ENCODE peak calls at places on chromosomes 11 and 22, in eight cellular contexts. One of them, this sample, is unnamed.

GRCh38 chr22:37563153-37564081 is 3.1 kb downstream of the CDC42EP1 start:
- DNase-seq in fibroblast of villous mesenchyme: peak
- DNase-seq in aorta: peak
- DNase-seq in GM06990: no peak
- DNase-seq in lower lobe of right lung: peak
- DNase-seq in choroid plexus epithelial cell: peak
- DNase-seq in lower leg skin: peak
- DNase-seq in SK-N-SH: no peak
- DNase-seq in this sample: peak

GRCh38 chr11:130904380-130904779 is 11.9 kb downstream of the SNX19 start:
- DNase-seq in fibroblast of villous mesenchyme: peak
- DNase-seq in aorta: no peak
- DNase-seq in GM06990: no peak
- DNase-seq in lower lobe of right lung: no peak
- DNase-seq in choroid plexus epithelial cell: peak
- DNase-seq in lower leg skin: no peak
- DNase-seq in SK-N-SH: peak
- DNase-seq in this sample: peak

GRCh38 chr11:63019506-63019905 is 3.9 kb upstream of the SLC22A8 start:
- DNase-seq in fibroblast of villous mesenchyme: no peak
- DNase-seq in aorta: no peak
- DNase-seq in GM06990: no peak
- DNase-seq in lower lobe of right lung: no peak
- DNase-seq in choroid plexus epithelial cell: no peak
- DNase-seq in lower leg skin: no peak
- DNase-seq in SK-N-SH: no peak
- DNase-seq in this sample: no peak

GRCh38 chr22:50583294-50583865 is 731 bp upstream of the CHKB start:
- DNase-seq in fibroblast of villous mesenchyme: no peak
- DNase-seq in aorta: no peak
- DNase-seq in GM06990: no peak
- DNase-seq in lower lobe of right lung: peak
- DNase-seq in choroid plexus epithelial cell: no peak
- DNase-seq in lower leg skin: no peak
- DNase-seq in SK-N-SH: no peak
- DNase-seq in this sample: no peak

GRCh38 chr11:17157773-17158172 is 50.0 kb downstream of the PIK3C2A start:
- DNase-seq in fibroblast of villous mesenchyme: no peak
- DNase-seq in aorta: no peak
- DNase-seq in GM06990: no peak
- DNase-seq in lower lobe of right lung: no peak
- DNase-seq in choroid plexus epithelial cell: no peak
- DNase-seq in lower leg skin: no peak
- DNase-seq in SK-N-SH: no peak
- DNase-seq in this sample: no peak

GRCh38 chr22:21457023-21457787 is 10.0 kb upstream of the TMEM191C start:
- DNase-seq in fibroblast of villous mesenchyme: peak
- DNase-seq in aorta: peak
- DNase-seq in GM06990: no peak
- DNase-seq in lower lobe of right lung: peak
- DNase-seq in choroid plexus epithelial cell: peak
- DNase-seq in lower leg skin: peak
- DNase-seq in SK-N-SH: no peak
- DNase-seq in this sample: peak

GRCh38 chr11:47980093-47980906 is at the start of gene PTPRJ:
- DNase-seq in fibroblast of villous mesenchyme: peak
- DNase-seq in aorta: peak
- DNase-seq in GM06990: peak
- DNase-seq in lower lobe of right lung: peak
- DNase-seq in choroid plexus epithelial cell: peak
- DNase-seq in lower leg skin: no peak
- DNase-seq in SK-N-SH: peak
- DNase-seq in this sample: peak

GRCh38 chr11:134802116-134802515 is 390.1 kb upstream of the B3GAT1 start:
- DNase-seq in fibroblast of villous mesenchyme: no peak
- DNase-seq in aorta: no peak
- DNase-seq in GM06990: no peak
- DNase-seq in lower lobe of right lung: no peak
- DNase-seq in choroid plexus epithelial cell: no peak
- DNase-seq in lower leg skin: no peak
- DNase-seq in SK-N-SH: peak
- DNase-seq in this sample: no peak

GRCh38 chr11:17415523-17416104 is 27.2 kb upstream of the KCNJ11 start:
- DNase-seq in fibroblast of villous mesenchyme: no peak
- DNase-seq in aorta: no peak
- DNase-seq in GM06990: no peak
- DNase-seq in lower lobe of right lung: peak
- DNase-seq in choroid plexus epithelial cell: no peak
- DNase-seq in lower leg skin: no peak
- DNase-seq in SK-N-SH: no peak
- DNase-seq in this sample: no peak

GRCh38 chr22:45358127-45358526 is 48.4 kb downstream of the FAM118A start:
- DNase-seq in fibroblast of villous mesenchyme: no peak
- DNase-seq in aorta: no peak
- DNase-seq in GM06990: no peak
- DNase-seq in lower lobe of right lung: no peak
- DNase-seq in choroid plexus epithelial cell: peak
- DNase-seq in lower leg skin: no peak
- DNase-seq in SK-N-SH: no peak
- DNase-seq in this sample: no peak

GRCh38 chr11:114171257-114172054 is 111.9 kb downstream of the ZBTB16 start:
- DNase-seq in fibroblast of villous mesenchyme: no peak
- DNase-seq in aorta: peak
- DNase-seq in GM06990: no peak
- DNase-seq in lower lobe of right lung: peak
- DNase-seq in choroid plexus epithelial cell: peak
- DNase-seq in lower leg skin: peak
- DNase-seq in SK-N-SH: no peak
- DNase-seq in this sample: no peak

DNA sequence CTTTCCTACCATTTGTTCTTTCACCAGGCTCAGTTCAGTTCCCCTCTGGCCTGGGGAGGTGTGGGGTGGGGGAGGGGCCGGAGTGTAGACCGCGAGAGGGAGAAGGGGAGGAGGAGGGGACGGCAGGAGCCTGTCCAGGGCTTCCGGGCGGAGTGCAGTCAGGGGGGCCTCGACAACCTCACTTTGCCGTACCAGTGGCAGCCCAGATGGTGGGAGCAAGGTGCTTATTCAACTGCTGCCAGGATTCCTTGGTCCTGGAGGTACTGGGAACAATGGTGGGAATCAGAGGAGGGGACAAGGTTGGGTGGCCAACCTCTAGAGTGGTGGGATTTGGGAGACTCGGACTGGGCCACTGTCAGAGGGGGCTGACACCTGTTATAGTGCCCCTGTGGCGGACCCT is 1.2 kb downstream of the BACE1 start:
- DNase-seq in fibroblast of villous mesenchyme: no peak
- DNase-seq in aorta: no peak
- DNase-seq in GM06990: no peak
- DNase-seq in lower lobe of right lung: no peak
- DNase-seq in choroid plexus epithelial cell: no peak
- DNase-seq in lower leg skin: no peak
- DNase-seq in SK-N-SH: peak
- DNase-seq in this sample: no peak
- H3K4me3 ChIP-seq in fibroblast of villous mesenchyme: peak
- H3K4me3 ChIP-seq in aorta: peak
- H3K4me3 ChIP-seq in GM06990: no peak
- H3K4me3 ChIP-seq in lower lobe of right lung: peak
- H3K4me3 ChIP-seq in choroid plexus epithelial cell: peak
- H3K4me3 ChIP-seq in lower leg skin: no peak
- H3K4me3 ChIP-seq in SK-N-SH: peak
- H3K4me3 ChIP-seq in this sample: peak

DNA sequence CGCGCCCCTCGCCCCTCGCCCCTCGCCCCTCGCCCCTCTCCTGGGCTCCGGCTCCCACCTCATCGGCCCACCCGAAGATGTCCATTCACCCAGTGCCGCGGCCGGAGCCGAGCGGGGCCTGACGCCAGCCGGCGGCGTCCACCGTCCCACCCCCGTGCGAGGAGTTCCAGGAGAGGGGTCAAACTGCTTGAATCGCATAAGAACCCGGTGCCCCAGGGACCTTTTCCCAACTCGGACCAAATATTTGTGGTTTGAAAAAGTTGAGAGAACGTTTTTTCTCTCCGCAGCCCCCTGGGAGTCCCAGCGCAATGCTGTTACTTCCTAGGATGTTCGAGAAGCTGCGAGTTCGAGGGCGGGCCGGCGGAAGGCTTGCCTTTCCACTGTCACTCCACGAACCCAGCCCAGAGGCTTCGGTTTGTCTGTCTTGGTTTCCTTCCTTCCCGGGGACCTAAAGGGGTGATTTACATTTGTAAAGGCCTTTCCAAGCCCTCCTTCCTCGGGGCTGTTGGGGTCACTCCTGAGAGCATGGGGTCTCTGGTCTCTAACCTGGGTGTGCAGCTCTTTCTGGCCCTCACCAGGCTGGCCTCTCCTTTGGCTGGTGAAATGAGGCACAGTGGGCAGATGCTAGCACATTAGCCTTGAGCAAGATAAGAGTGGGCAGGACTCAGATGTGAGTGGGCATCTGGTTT is 38.0 kb downstream of the ETS1 start:
- DNase-seq in fibroblast of villous mesenchyme: peak
- DNase-seq in aorta: peak
- DNase-seq in GM06990: no peak
- DNase-seq in lower lobe of right lung: no peak
- DNase-seq in choroid plexus epithelial cell: peak
- DNase-seq in lower leg skin: no peak
- DNase-seq in SK-N-SH: no peak
- DNase-seq in this sample: no peak
- H3K4me3 ChIP-seq in fibroblast of villous mesenchyme: peak
- H3K4me3 ChIP-seq in aorta: peak
- H3K4me3 ChIP-seq in GM06990: peak
- H3K4me3 ChIP-seq in lower lobe of right lung: peak
- H3K4me3 ChIP-seq in choroid plexus epithelial cell: peak
- H3K4me3 ChIP-seq in lower leg skin: no peak
- H3K4me3 ChIP-seq in SK-N-SH: no peak
- H3K4me3 ChIP-seq in this sample: no peak

GRCh38 chr11:1388763-1389102 is 1.0 kb upstream of the BRSK2 start:
- DNase-seq in fibroblast of villous mesenchyme: no peak
- DNase-seq in aorta: no peak
- DNase-seq in GM06990: no peak
- DNase-seq in lower lobe of right lung: no peak
- DNase-seq in choroid plexus epithelial cell: no peak
- DNase-seq in lower leg skin: no peak
- DNase-seq in SK-N-SH: no peak
- DNase-seq in this sample: peak
- H3K4me3 ChIP-seq in fibroblast of villous mesenchyme: peak
- H3K4me3 ChIP-seq in aorta: no peak
- H3K4me3 ChIP-seq in GM06990: no peak
- H3K4me3 ChIP-seq in lower lobe of right lung: peak
- H3K4me3 ChIP-seq in choroid plexus epithelial cell: peak
- H3K4me3 ChIP-seq in lower leg skin: no peak
- H3K4me3 ChIP-seq in SK-N-SH: peak
- H3K4me3 ChIP-seq in this sample: no peak

GRCh38 chr11:123822591-123822990 is 16.4 kb upstream of the OR6M1 start:
- DNase-seq in fibroblast of villous mesenchyme: no peak
- DNase-seq in aorta: no peak
- DNase-seq in GM06990: no peak
- DNase-seq in lower lobe of right lung: no peak
- DNase-seq in choroid plexus epithelial cell: no peak
- DNase-seq in lower leg skin: no peak
- DNase-seq in SK-N-SH: no peak
- DNase-seq in this sample: peak

GRCh38 chr11:123822022-123822421 is 15.9 kb upstream of the OR6M1 start:
- DNase-seq in fibroblast of villous mesenchyme: no peak
- DNase-seq in aorta: no peak
- DNase-seq in GM06990: no peak
- DNase-seq in lower lobe of right lung: no peak
- DNase-seq in choroid plexus epithelial cell: no peak
- DNase-seq in lower leg skin: no peak
- DNase-seq in SK-N-SH: no peak
- DNase-seq in this sample: no peak
- H3K4me3 ChIP-seq in fibroblast of villous mesenchyme: no peak
- H3K4me3 ChIP-seq in aorta: no peak
- H3K4me3 ChIP-seq in GM06990: no peak
- H3K4me3 ChIP-seq in lower lobe of right lung: no peak
- H3K4me3 ChIP-seq in choroid plexus epithelial cell: no peak
- H3K4me3 ChIP-seq in lower leg skin: no peak
- H3K4me3 ChIP-seq in SK-N-SH: no peak
- H3K4me3 ChIP-seq in this sample: no peak